ENCODE peak calls at places on chromosomes 11 and 22, in five cellular contexts. I, S, H, E and O are unnamed samples.
A peak's percentile ranks its signal among the peaks of the same experiment; 100 is the strongest.

GRCh38 chr22:45878901-45879551 is 97.9 kb downstream of the WNT7B start:
- DNase-seq in I (no peak), S (no peak), H (no peak), E (peak; percentile 45), O (peak; percentile 17)

GRCh38 chr11:126538071-126538470 is 182.6 kb downstream of the ST3GAL4 start:
- DNase-seq in I (no peak), S (no peak), H (no peak), E (no peak), O (no peak)

GRCh38 chr22:20885017-20885556 is 26.3 kb downstream of the SNAP29 start:
- DNase-seq in I (no peak), S (no peak), H (no peak), E (no peak), O (no peak)

GRCh38 chr11:69374110-69374981 is 80.4 kb downstream of the MYEOV start:
- DNase-seq in I (no peak), S (no peak), H (no peak), E (peak; percentile 32), O (peak; percentile 20)

GRCh38 chr11:76642341-76642740 is 28.2 kb downstream of the LRRC32 start:
- DNase-seq in I (no peak), S (no peak), H (peak; percentile 57), E (no peak), O (no peak)

GRCh38 chr11:64007160-64007628 is 21.0 kb downstream of the OTUB1 start:
- DNase-seq in I (no peak), S (no peak), H (no peak), E (no peak), O (no peak)

GRCh38 chr11:103618532-103618931 is 417.9 kb upstream of the DDI1 start:
- DNase-seq in I (no peak), S (no peak), H (no peak), E (no peak), O (no peak)

GRCh38 chr11:118084247-118084646 is 2.5 kb downstream of the SMIM35 start:
- DNase-seq in I (no peak), S (no peak), H (no peak), E (peak; percentile 59), O (no peak)

GRCh38 chr22:39144101-39144815 is 8.2 kb downstream of the CBX7 start:
- DNase-seq in I (peak; percentile 45), S (peak; percentile 77), H (peak; percentile 40), E (peak; percentile 50), O (peak; percentile 67)

GRCh38 chr11:116413861-116414260 is 358.9 kb downstream of the BUD13 start:
- DNase-seq in I (no peak), S (no peak), H (no peak), E (no peak), O (no peak)

GRCh38 chr11:83970061-83970671 is 684.0 kb upstream of the CCDC90B start:
- DNase-seq in I (no peak), S (no peak), H (no peak), E (no peak), O (no peak)

GRCh38 chr11:4025957-4026324 is 68.7 kb upstream of the RRM1 start:
- DNase-seq in I (no peak), S (no peak), H (no peak), E (no peak), O (no peak)

GRCh38 chr11:36186340-36186739 is 102.9 kb downstream of the COMMD9 start:
- DNase-seq in I (no peak), S (no peak), H (no peak), E (no peak), O (no peak)

GRCh38 chr22:23777776-23778575 is 5.3 kb downstream of the MMP11 start:
- DNase-seq in I (no peak), S (no peak), H (no peak), E (no peak), O (no peak)

GRCh38 chr22:17922925-17923898 is 101.1 kb downstream of the MICAL3 start:
- DNase-seq in I (no peak), S (no peak), H (no peak), E (no peak), O (no peak)

GRCh38 chr11:110286298-110287040 is 9.9 kb downstream of the RDX start:
- DNase-seq in I (no peak), S (no peak), H (no peak), E (no peak), O (no peak)

GRCh38 chr22:23789121-23789520 is 2.4 kb downstream of the SMARCB1 start:
- DNase-seq in I (no peak), S (no peak), H (no peak), E (no peak), O (no peak)

GRCh38 chr11:68064876-68065275 is 26.1 kb downstream of the TCIRG1 start:
- DNase-seq in I (no peak), S (no peak), H (no peak), E (no peak), O (no peak)

GRCh38 chr11:86138958-86139357 is 70.1 kb upstream of the PICALM start:
- DNase-seq in I (no peak), S (no peak), H (no peak), E (no peak), O (no peak)

GRCh38 chr22:40043793-40044101 is 49.0 kb downstream of the FAM83F start:
- DNase-seq in I (no peak), S (no peak), H (no peak), E (no peak), O (no peak)

GRCh38 chr11:64934765-64935633 is 694 bp downstream of the GPHA2 start:
- DNase-seq in I (no peak), S (no peak), H (no peak), E (no peak), O (peak; percentile 69)

GRCh38 chr11:42840176-42840829 is 471.5 kb upstream of the API5 start:
- DNase-seq in I (no peak), S (no peak), H (no peak), E (no peak), O (no peak)

GRCh38 chr11:131511794-131512193 is 141.4 kb downstream of the NTM start:
- DNase-seq in I (no peak), S (peak; percentile 21), H (no peak), E (peak; percentile 50), O (peak; percentile 45)

GRCh38 chr11:62574363-62575057 is 819 bp upstream of the EEF1G start:
- DNase-seq in I (no peak), S (peak; percentile 44), H (no peak), E (peak; percentile 71), O (peak; percentile 86)

GRCh38 chr11:14638561-14638960 is 5.0 kb upstream of the PDE3B start:
- DNase-seq in I (no peak), S (peak; percentile 80), H (no peak), E (no peak), O (peak; percentile 22)

GRCh38 chr22:39471421-39472141 is 14.8 kb downstream of the MGAT3 start:
- DNase-seq in I (no peak), S (no peak), H (no peak), E (no peak), O (peak; percentile 47)

GRCh38 chr11:8103909-8104308 is 22.9 kb downstream of the TUB start:
- DNase-seq in I (no peak), S (no peak), H (no peak), E (no peak), O (no peak)

GRCh38 chr22:35275580-35275979 is 18.3 kb downstream of the HMGXB4 start:
- DNase-seq in I (no peak), S (no peak), H (no peak), E (no peak), O (no peak)

GRCh38 chr11:10026514-10026913 is 267.5 kb downstream of the SBF2 start:
- DNase-seq in I (no peak), S (no peak), H (no peak), E (no peak), O (no peak)

GRCh38 chr11:128790200-128790599 is 76.9 kb downstream of the KCNJ1 start:
- DNase-seq in I (no peak), S (no peak), H (no peak), E (no peak), O (no peak)

GRCh38 chr11:8720868-8721739 is 38.5 kb downstream of the RPL27A start:
- DNase-seq in I (no peak), S (no peak), H (no peak), E (no peak), O (no peak)

GRCh38 chr11:15062631-15063030 is 10.8 kb upstream of the CALCB start:
- DNase-seq in I (no peak), S (no peak), H (no peak), E (no peak), O (no peak)

GRCh38 chr11:73322111-73322985 is 14.3 kb downstream of the ARHGEF17 start:
- DNase-seq in I (no peak), S (no peak), H (no peak), E (peak; percentile 19), O (no peak)

DNA sequence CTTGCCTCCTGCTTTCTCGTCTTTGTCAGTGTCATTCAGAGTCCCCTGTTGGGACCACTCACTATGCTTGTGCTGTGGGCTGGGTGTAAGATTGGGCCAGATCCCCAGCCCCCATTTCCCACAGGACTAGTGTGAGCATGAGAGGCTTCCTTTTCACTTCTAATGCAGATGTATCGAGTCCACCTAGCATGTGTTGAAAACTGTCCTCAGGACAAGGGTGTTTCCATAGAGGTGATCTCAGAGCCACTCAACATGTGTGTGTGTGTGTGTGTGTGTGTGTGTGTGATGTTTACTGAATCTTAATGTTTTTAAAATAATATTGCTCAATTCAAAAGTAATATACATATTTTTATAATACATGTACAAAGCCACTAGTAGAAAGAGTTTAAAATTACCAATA is 11.4 kb upstream of the CD44 start:
- DNase-seq in I (no peak), S (no peak), H (no peak), E (no peak), O (no peak)
- H3K27ac ChIP-seq in I (no peak overlapping the region), S (no peak overlapping the region), H (no peak overlapping the region), E (no peak overlapping the region), O (no peak overlapping the region)

GRCh38 chr11:90256404-90257157 is 33.7 kb upstream of the CHORDC1 start:
- DNase-seq in I (no peak), S (no peak), H (no peak), E (no peak), O (no peak)
- H3K4me3 ChIP-seq in I (no peak overlapping the region), S (no peak overlapping the region), H (no peak overlapping the region), E (no peak overlapping the region), O (no peak overlapping the region)

DNA sequence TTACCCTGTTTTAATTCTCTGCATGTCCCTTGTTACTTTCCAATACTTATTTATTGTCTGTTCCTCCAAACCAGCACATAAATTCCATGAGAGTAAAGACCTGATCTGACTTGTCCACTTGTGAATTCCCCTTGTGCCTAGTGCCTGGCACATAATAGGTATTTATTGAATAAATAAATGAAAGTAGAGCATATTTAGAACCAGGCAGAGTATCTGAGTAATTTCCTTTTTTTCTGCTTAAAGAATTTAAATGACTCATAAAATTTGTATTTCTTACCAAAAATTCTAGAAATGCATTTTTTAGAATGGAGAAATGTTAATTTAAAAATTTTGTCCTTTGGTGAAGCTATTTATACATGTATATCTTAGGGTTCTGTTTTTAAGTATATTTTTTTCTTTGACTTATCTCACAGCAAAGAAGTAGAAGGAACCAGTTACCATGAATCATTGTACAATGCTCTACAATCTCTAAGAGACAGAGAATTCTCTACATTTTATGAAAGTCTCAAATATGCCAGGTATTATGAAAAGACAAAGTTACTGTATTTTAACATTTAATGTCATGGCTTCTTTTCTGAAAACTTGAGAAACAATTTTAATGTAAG is 96.8 kb downstream of the ATM start:
- DNase-seq in I (no peak), S (no peak), H (no peak), E (no peak), O (no peak)
- H3K27ac ChIP-seq in I (no peak overlapping the region), S (no peak overlapping the region), H (no peak overlapping the region), E (no peak overlapping the region), O (no peak overlapping the region)

DNA sequence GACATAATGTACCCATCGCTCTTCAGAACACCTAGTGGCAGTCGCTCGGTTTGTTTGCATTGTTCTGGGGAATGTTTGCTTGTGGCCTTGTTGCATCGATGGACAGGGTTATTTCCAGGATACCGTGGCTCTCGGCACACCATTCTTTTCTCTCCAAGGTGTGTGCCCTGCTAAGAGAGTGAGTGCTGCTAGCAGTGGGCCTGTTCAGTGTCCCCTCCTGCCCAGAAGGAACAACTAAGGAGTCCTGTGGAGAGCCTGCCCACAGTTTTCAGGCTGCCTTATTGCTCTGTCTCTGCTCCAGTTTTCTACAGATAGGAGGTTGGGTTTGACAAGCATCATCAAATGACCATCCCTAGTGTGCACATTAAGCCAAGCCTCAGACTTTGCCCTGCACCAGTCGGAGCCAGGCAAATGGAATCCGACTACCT is 1.4 kb downstream of the CRY2 start:
- DNase-seq in I (no peak), S (no peak), H (no peak), E (no peak), O (peak; percentile 67)
- H3K4me3 ChIP-seq in I (no peak overlapping the region), S (no peak overlapping the region), H (peak overlapping the region; percentile 79), E (peak overlapping the region; percentile 97), O (peak overlapping the region; percentile 91)